ENCODE peak calls at places on chromosome 13, in six cellular contexts. One of them, this sample, is unnamed.

GRCh38 chr13:39499580-39499979 is 103.4 kb downstream of the LHFPL6 start:
- DNase-seq in suprapubic skin: no peak
- DNase-seq in heart left ventricle: no peak
- DNase-seq in stomach: no peak
- DNase-seq in neuronal stem cell: no peak
- DNase-seq in upper lobe of left lung: no peak
- DNase-seq in this sample: no peak

GRCh38 chr13:107644136-107644535 is 571.2 kb downstream of the LIG4 start:
- DNase-seq in suprapubic skin: no peak
- DNase-seq in heart left ventricle: no peak
- DNase-seq in upper lobe of left lung: no peak
- DNase-seq in neuronal stem cell: no peak
- DNase-seq in stomach: no peak
- DNase-seq in this sample: no peak

GRCh38 chr13:30963794-30964193 is 31.3 kb downstream of the TEX26 start:
- DNase-seq in stomach: peak; percentile 46
- DNase-seq in heart left ventricle: no peak
- DNase-seq in suprapubic skin: no peak
- DNase-seq in upper lobe of left lung: peak; percentile 67
- DNase-seq in neuronal stem cell: no peak
- DNase-seq in this sample: no peak

GRCh38 chr13:31699650-31700049 is 39.7 kb upstream of the RXFP2 start:
- DNase-seq in stomach: no peak
- DNase-seq in upper lobe of left lung: no peak
- DNase-seq in neuronal stem cell: peak; percentile 23
- DNase-seq in heart left ventricle: no peak
- DNase-seq in suprapubic skin: no peak
- DNase-seq in this sample: no peak

GRCh38 chr13:47117268-47117667 is 220.4 kb upstream of the HTR2A start:
- DNase-seq in stomach: no peak
- DNase-seq in heart left ventricle: no peak
- DNase-seq in suprapubic skin: no peak
- DNase-seq in neuronal stem cell: no peak
- DNase-seq in upper lobe of left lung: no peak
- DNase-seq in this sample: no peak

GRCh38 chr13:89740994-89741678 is 1606.4 kb upstream of the MIR17HG start:
- DNase-seq in neuronal stem cell: no peak
- DNase-seq in upper lobe of left lung: no peak
- DNase-seq in suprapubic skin: peak; percentile 57
- DNase-seq in heart left ventricle: no peak
- DNase-seq in stomach: no peak
- DNase-seq in this sample: no peak

GRCh38 chr13:45878966-45879365 is 27.4 kb upstream of the SIAH3 start:
- DNase-seq in stomach: no peak
- DNase-seq in neuronal stem cell: no peak
- DNase-seq in upper lobe of left lung: no peak
- DNase-seq in suprapubic skin: no peak
- DNase-seq in heart left ventricle: no peak
- DNase-seq in this sample: no peak

GRCh38 chr13:46171739-46172138 is 10.2 kb downstream of the LCP1 start:
- DNase-seq in upper lobe of left lung: no peak
- DNase-seq in suprapubic skin: no peak
- DNase-seq in heart left ventricle: no peak
- DNase-seq in neuronal stem cell: no peak
- DNase-seq in stomach: no peak
- DNase-seq in this sample: no peak

GRCh38 chr13:60090579-60090978 is 73.1 kb downstream of the DIAPH3 start:
- DNase-seq in suprapubic skin: no peak
- DNase-seq in heart left ventricle: no peak
- DNase-seq in stomach: no peak
- DNase-seq in neuronal stem cell: no peak
- DNase-seq in upper lobe of left lung: no peak
- DNase-seq in this sample: no peak

GRCh38 chr13:50410921-50411712 is 395.9 kb downstream of the KCNRG start:
- DNase-seq in suprapubic skin: no peak
- DNase-seq in heart left ventricle: no peak
- DNase-seq in upper lobe of left lung: no peak
- DNase-seq in stomach: no peak
- DNase-seq in neuronal stem cell: no peak
- DNase-seq in this sample: no peak

GRCh38 chr13:27352698-27353097 is 71.7 kb upstream of the GTF3A start:
- DNase-seq in heart left ventricle: no peak
- DNase-seq in upper lobe of left lung: no peak
- DNase-seq in stomach: no peak
- DNase-seq in suprapubic skin: no peak
- DNase-seq in neuronal stem cell: no peak
- DNase-seq in this sample: no peak

GRCh38 chr13:83216521-83217245 is 665.6 kb downstream of the SLITRK1 start:
- DNase-seq in heart left ventricle: no peak
- DNase-seq in suprapubic skin: no peak
- DNase-seq in stomach: no peak
- DNase-seq in neuronal stem cell: no peak
- DNase-seq in upper lobe of left lung: no peak
- DNase-seq in this sample: no peak

GRCh38 chr13:54799621-54800226 is 1771.1 kb downstream of the OLFM4 start:
- DNase-seq in suprapubic skin: no peak
- DNase-seq in neuronal stem cell: no peak
- DNase-seq in stomach: no peak
- DNase-seq in upper lobe of left lung: no peak
- DNase-seq in heart left ventricle: no peak
- DNase-seq in this sample: no peak

GRCh38 chr13:37534181-37534580 is 64.4 kb downstream of the POSTN start:
- DNase-seq in stomach: no peak
- DNase-seq in heart left ventricle: no peak
- DNase-seq in neuronal stem cell: no peak
- DNase-seq in upper lobe of left lung: no peak
- DNase-seq in suprapubic skin: no peak
- DNase-seq in this sample: no peak

GRCh38 chr13:72255908-72256307 is 388.9 kb upstream of the DACH1 start:
- DNase-seq in neuronal stem cell: peak; percentile 40
- DNase-seq in suprapubic skin: no peak
- DNase-seq in upper lobe of left lung: no peak
- DNase-seq in heart left ventricle: no peak
- DNase-seq in stomach: no peak
- DNase-seq in this sample: no peak

GRCh38 chr13:67402546-67402945 is 172.4 kb upstream of the PCDH9 start:
- DNase-seq in heart left ventricle: no peak
- DNase-seq in neuronal stem cell: no peak
- DNase-seq in suprapubic skin: no peak
- DNase-seq in stomach: no peak
- DNase-seq in upper lobe of left lung: no peak
- DNase-seq in this sample: no peak

GRCh38 chr13:60562081-60562764 is 165.2 kb downstream of the TDRD3 start:
- DNase-seq in upper lobe of left lung: no peak
- DNase-seq in suprapubic skin: no peak
- DNase-seq in heart left ventricle: no peak
- DNase-seq in neuronal stem cell: no peak
- DNase-seq in stomach: no peak
- DNase-seq in this sample: no peak

GRCh38 chr13:89401209-89401810 is 1730.1 kb downstream of the SLITRK5 start:
- DNase-seq in suprapubic skin: no peak
- DNase-seq in upper lobe of left lung: no peak
- DNase-seq in neuronal stem cell: no peak
- DNase-seq in heart left ventricle: no peak
- DNase-seq in stomach: no peak
- DNase-seq in this sample: no peak

GRCh38 chr13:64239372-64239771 is 2823.7 kb upstream of the PCDH20 start:
- DNase-seq in stomach: no peak
- DNase-seq in heart left ventricle: no peak
- DNase-seq in upper lobe of left lung: no peak
- DNase-seq in neuronal stem cell: no peak
- DNase-seq in suprapubic skin: no peak
- DNase-seq in this sample: no peak

GRCh38 chr13:35164324-35164932 is 222.4 kb downstream of the NBEA start:
- DNase-seq in suprapubic skin: no peak
- DNase-seq in heart left ventricle: no peak
- DNase-seq in neuronal stem cell: peak; percentile 20
- DNase-seq in stomach: no peak
- DNase-seq in upper lobe of left lung: no peak
- DNase-seq in this sample: no peak

GRCh38 chr13:46119883-46120614 is 15.2 kb upstream of the CPB2 start:
- DNase-seq in stomach: no peak
- DNase-seq in neuronal stem cell: no peak
- DNase-seq in heart left ventricle: no peak
- DNase-seq in suprapubic skin: no peak
- DNase-seq in upper lobe of left lung: peak; percentile 81
- DNase-seq in this sample: no peak

GRCh38 chr13:23848639-23849282 is 40.4 kb downstream of the MIPEP start:
- DNase-seq in upper lobe of left lung: no peak
- DNase-seq in stomach: no peak
- DNase-seq in neuronal stem cell: no peak
- DNase-seq in heart left ventricle: no peak
- DNase-seq in suprapubic skin: no peak
- DNase-seq in this sample: no peak

GRCh38 chr13:76745246-76746200 is 140.7 kb downstream of the KCTD12 start:
- DNase-seq in upper lobe of left lung: no peak
- DNase-seq in suprapubic skin: no peak
- DNase-seq in stomach: no peak
- DNase-seq in heart left ventricle: no peak
- DNase-seq in neuronal stem cell: no peak
- DNase-seq in this sample: no peak

GRCh38 chr13:28558567-28558966 is 63.6 kb upstream of the FLT1 start:
- DNase-seq in stomach: no peak
- DNase-seq in heart left ventricle: peak; percentile 33
- DNase-seq in upper lobe of left lung: no peak
- DNase-seq in neuronal stem cell: no peak
- DNase-seq in suprapubic skin: no peak
- DNase-seq in this sample: no peak

DNA sequence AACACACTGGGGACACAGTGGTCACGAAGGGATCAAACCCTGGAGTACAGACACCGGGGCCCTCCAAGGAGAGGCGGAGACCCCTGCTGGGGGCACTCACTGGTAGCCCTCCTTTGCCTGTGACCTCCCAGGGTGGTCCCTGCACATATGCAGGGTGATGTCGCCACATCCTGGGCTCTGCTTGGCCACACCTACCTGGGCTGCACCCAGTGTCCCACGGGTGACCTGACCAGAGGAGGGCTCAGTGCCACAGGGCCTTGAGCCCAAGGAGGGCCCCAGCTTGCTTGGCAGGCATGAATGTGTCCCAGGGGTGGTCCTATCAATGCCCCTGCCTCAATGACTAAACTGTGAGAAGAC is 4.1 kb downstream of the PCID2 start:
- DNase-seq in suprapubic skin: no peak
- DNase-seq in neuronal stem cell: no peak
- DNase-seq in upper lobe of left lung: no peak
- DNase-seq in stomach: no peak
- DNase-seq in heart left ventricle: no peak
- DNase-seq in this sample: no peak
- H3K36me3 ChIP-seq in suprapubic skin: peaks cover 12% of the 10 kb centered on the region
- H3K36me3 ChIP-seq in neuronal stem cell: peaks cover 15% of the 10 kb centered on the region
- H3K36me3 ChIP-seq in upper lobe of left lung: no peaks in the 10 kb centered on the region
- H3K36me3 ChIP-seq in stomach: peaks cover 22% of the 10 kb centered on the region
- H3K36me3 ChIP-seq in heart left ventricle: peaks cover 31% of the 10 kb centered on the region
- H3K36me3 ChIP-seq in this sample: peaks cover 15% of the 10 kb centered on the region

GRCh38 chr13:29922281-29922821 is 71.9 kb upstream of the UBL3 start:
- DNase-seq in heart left ventricle: no peak
- DNase-seq in stomach: no peak
- DNase-seq in suprapubic skin: no peak
- DNase-seq in upper lobe of left lung: no peak
- DNase-seq in neuronal stem cell: no peak
- DNase-seq in this sample: no peak
- H3K4me1 ChIP-seq in heart left ventricle: peaks cover 35% of the 10 kb centered on the region
- H3K4me1 ChIP-seq in stomach: peaks cover 44% of the 10 kb centered on the region
- H3K4me1 ChIP-seq in suprapubic skin: peaks cover 72% of the 10 kb centered on the region
- H3K4me1 ChIP-seq in upper lobe of left lung: peaks cover 16% of the 10 kb centered on the region
- H3K4me1 ChIP-seq in neuronal stem cell: peaks cover 10% of the 10 kb centered on the region
- H3K4me1 ChIP-seq in this sample: no peaks in the 10 kb centered on the region

GRCh38 chr13:110447801-110448200 is 113.7 kb downstream of the RAB20 start:
- DNase-seq in neuronal stem cell: no peak
- DNase-seq in stomach: no peak
- DNase-seq in heart left ventricle: no peak
- DNase-seq in upper lobe of left lung: no peak
- DNase-seq in suprapubic skin: no peak
- DNase-seq in this sample: no peak
- H3K36me3 ChIP-seq in neuronal stem cell: peaks cover 20% of the 10 kb centered on the region
- H3K36me3 ChIP-seq in stomach: peaks cover 75% of the 10 kb centered on the region
- H3K36me3 ChIP-seq in heart left ventricle: peaks cover 100% of the 10 kb centered on the region
- H3K36me3 ChIP-seq in upper lobe of left lung: no peaks in the 10 kb centered on the region
- H3K36me3 ChIP-seq in suprapubic skin: peaks cover 12% of the 10 kb centered on the region
- H3K36me3 ChIP-seq in this sample: no peaks in the 10 kb centered on the region

DNA sequence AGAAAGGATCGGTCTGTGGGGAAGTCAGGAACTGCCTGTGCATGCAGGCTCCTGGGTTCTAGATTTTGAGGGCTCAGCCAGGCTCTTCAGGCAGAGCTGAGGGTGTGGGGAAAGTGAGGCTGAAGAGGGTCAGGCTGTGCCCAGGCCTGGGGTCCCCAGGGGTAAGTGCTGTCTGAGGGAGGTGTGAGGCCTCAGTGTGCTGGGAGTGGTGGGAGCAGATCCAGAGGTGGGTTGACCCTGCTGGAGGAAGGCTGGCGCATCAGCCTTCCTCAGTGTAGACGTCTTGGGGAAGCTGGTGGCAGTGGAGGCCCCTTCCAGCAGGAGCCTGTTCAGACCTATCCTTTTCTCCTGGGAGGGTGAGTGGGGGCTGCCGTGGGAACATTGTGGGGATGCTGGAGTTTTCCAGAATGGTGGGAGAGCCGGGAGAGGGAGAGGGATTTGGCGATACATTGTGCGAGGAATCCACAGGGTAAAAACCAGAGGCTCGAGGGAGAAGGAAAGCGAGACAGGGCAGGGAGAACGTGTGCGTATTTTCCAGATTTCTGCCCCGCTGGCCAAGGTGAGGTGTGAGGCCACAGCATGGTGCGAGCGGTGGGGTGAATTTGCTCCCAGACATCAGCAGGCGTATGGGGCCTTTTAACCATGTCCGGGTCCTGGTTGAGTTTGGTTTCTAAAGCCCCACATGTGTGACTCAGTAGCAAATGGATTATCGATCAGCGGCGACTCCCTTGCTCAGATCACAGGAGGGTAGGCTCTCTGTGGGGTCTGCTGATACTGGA is 237.7 kb downstream of the TEX29 start:
- DNase-seq in heart left ventricle: no peak
- DNase-seq in stomach: no peak
- DNase-seq in suprapubic skin: no peak
- DNase-seq in upper lobe of left lung: no peak
- DNase-seq in neuronal stem cell: no peak
- DNase-seq in this sample: no peak
- H3K4me1 ChIP-seq in heart left ventricle: no peaks in the 10 kb centered on the region
- H3K4me1 ChIP-seq in stomach: no peaks in the 10 kb centered on the region
- H3K4me1 ChIP-seq in suprapubic skin: no peaks in the 10 kb centered on the region
- H3K4me1 ChIP-seq in upper lobe of left lung: no peaks in the 10 kb centered on the region
- H3K4me1 ChIP-seq in neuronal stem cell: no peaks in the 10 kb centered on the region
- H3K4me1 ChIP-seq in this sample: no peaks in the 10 kb centered on the region

GRCh38 chr13:40764587-40765403 is 6.2 kb downstream of the MRPS31 start:
- DNase-seq in neuronal stem cell: no peak
- DNase-seq in suprapubic skin: no peak
- DNase-seq in stomach: peak; percentile 49
- DNase-seq in heart left ventricle: no peak
- DNase-seq in upper lobe of left lung: no peak
- DNase-seq in this sample: no peak

GRCh38 chr13:40758811-40759210 is 12.2 kb downstream of the MRPS31 start:
- DNase-seq in suprapubic skin: no peak
- DNase-seq in upper lobe of left lung: no peak
- DNase-seq in stomach: no peak
- DNase-seq in heart left ventricle: no peak
- DNase-seq in neuronal stem cell: no peak
- DNase-seq in this sample: no peak

GRCh38 chr13:40765602-40766001 is 5.4 kb downstream of the MRPS31 start:
- DNase-seq in upper lobe of left lung: no peak
- DNase-seq in suprapubic skin: no peak
- DNase-seq in stomach: no peak
- DNase-seq in neuronal stem cell: no peak
- DNase-seq in heart left ventricle: no peak
- DNase-seq in this sample: no peak

GRCh38 chr13:40762849-40763248 is 8.1 kb downstream of the MRPS31 start:
- DNase-seq in upper lobe of left lung: no peak
- DNase-seq in suprapubic skin: no peak
- DNase-seq in neuronal stem cell: no peak
- DNase-seq in stomach: no peak
- DNase-seq in heart left ventricle: no peak
- DNase-seq in this sample: no peak
- H3K36me3 ChIP-seq in upper lobe of left lung: no peaks in the 10 kb centered on the region
- H3K36me3 ChIP-seq in suprapubic skin: peaks cover 27% of the 10 kb centered on the region
- H3K36me3 ChIP-seq in neuronal stem cell: peaks cover 7% of the 10 kb centered on the region
- H3K36me3 ChIP-seq in stomach: peaks cover 57% of the 10 kb centered on the region
- H3K36me3 ChIP-seq in heart left ventricle: peaks cover 62% of the 10 kb centered on the region
- H3K36me3 ChIP-seq in this sample: peaks cover 16% of the 10 kb centered on the region